ENCODE peak calls at places on chromosomes 6 and 20, in four cellular contexts. T is H1, E is K562, A is SK-N-SH. B is an unnamed sample.
A peak's percentile ranks its signal among the peaks of the same experiment; 100 is the strongest.

GRCh38 chr6:94424692-94425091 is 1005.3 kb upstream of the EPHA7 start:
- DNase-seq in A (no peak), E (no peak), T (no peak), B (no peak)

GRCh38 chr6:113774122-113774835 is 82.9 kb upstream of the MARCKS start:
- DNase-seq in E (no peak), A (no peak), T (no peak), B (no peak)

GRCh38 chr6:168132531-168133184 is 53.6 kb upstream of the FRMD1 start:
- DNase-seq in A (peak; percentile 72), T (peak; percentile 81), E (peak; percentile 39), B (peak; percentile 75)

GRCh38 chr20:13771853-13772453 is 12.8 kb downstream of the ESF1 start:
- DNase-seq in E (no peak), T (no peak), A (peak; percentile 50), B (no peak)

GRCh38 chr6:139448998-139449610 is 74.7 kb upstream of the CITED2 start:
- DNase-seq in T (no peak), E (peak; percentile 70), A (no peak), B (no peak)

GRCh38 chr6:33744001-33744848 is 2.5 kb downstream of the IP6K3 start:
- DNase-seq in T (peak; percentile 90), E (peak; percentile 84), A (peak; percentile 90), B (peak; percentile 84)

GRCh38 chr6:10347561-10348327 is 67.1 kb downstream of the TFAP2A start:
- DNase-seq in T (no peak), A (no peak), E (peak; percentile 76), B (no peak)

GRCh38 chr6:36694616-36695015 is 3.0 kb upstream of the RAB44 start:
- DNase-seq in A (no peak), E (no peak), T (no peak), B (no peak)

GRCh38 chr20:24572140-24572539 is 102.7 kb downstream of the SYNDIG1 start:
- DNase-seq in A (no peak), T (peak; percentile 33), E (no peak), B (no peak)

GRCh38 chr20:4119854-4120209 is 104.5 kb upstream of the RNF24 start:
- DNase-seq in A (no peak), T (no peak), E (no peak), B (no peak)

GRCh38 chr20:54062812-54063280 is 7.5 kb downstream of the BCAS1 start:
- DNase-seq in A (peak; percentile 66), T (no peak), E (peak; percentile 62), B (no peak)

GRCh38 chr6:89008299-89008698 is 44.9 kb upstream of the RNGTT start:
- DNase-seq in E (no peak), T (no peak), A (no peak), B (no peak)

GRCh38 chr6:31691564-31692108 is 10.8 kb upstream of the LY6G5C start:
- DNase-seq in E (peak; percentile 56), A (no peak), T (no peak), B (no peak)

GRCh38 chr6:33858804-33859203 is 55.0 kb upstream of the MLN start:
- DNase-seq in A (no peak), E (no peak), T (no peak), B (no peak)

GRCh38 chr6:87102296-87102695 is 7.4 kb upstream of the CGA start:
- DNase-seq in T (no peak), E (no peak), A (no peak), B (no peak)

GRCh38 chr6:26257272-26257671 is 107.7 kb upstream of the BTN3A2 start:
- DNase-seq in T (no peak), E (no peak), A (no peak), B (no peak)

GRCh38 chr6:113352029-113352801 is 504.9 kb upstream of the MARCKS start:
- DNase-seq in A (no peak), E (no peak), T (no peak), B (no peak)

GRCh38 chr6:70599187-70599586 is 32.5 kb downstream of the SDHAF4 start:
- DNase-seq in A (no peak), E (peak; percentile 19), T (no peak), B (no peak)

GRCh38 chr20:46063652-46064054 is 26.1 kb downstream of the NCOA5 start:
- DNase-seq in A (no peak), T (no peak), E (no peak), B (no peak)

GRCh38 chr6:104955927-104956662 is 812 bp upstream of the LIN28B start:
- DNase-seq in A (peak; percentile 62), T (peak; percentile 79), E (peak; percentile 94), B (peak; percentile 81)

GRCh38 chr6:168637853-168638252 is 196.9 kb downstream of the SMOC2 start:
- DNase-seq in E (no peak), T (no peak), A (no peak), B (no peak)

GRCh38 chr6:80183019-80183418 is 76.5 kb downstream of the BCKDHB start:
- DNase-seq in A (no peak), T (no peak), E (no peak), B (no peak)

GRCh38 chr6:138403324-138403800 is 661 bp upstream of the HEBP2 start:
- DNase-seq in E (peak; percentile 61), A (peak; percentile 65), T (peak; percentile 67), B (peak; percentile 45)

GRCh38 chr20:4135385-4136077 is 120.2 kb upstream of the RNF24 start:
- DNase-seq in T (no peak), E (peak; percentile 58), A (no peak), B (no peak)

GRCh38 chr20:17525650-17526049 is 5.5 kb downstream of the BFSP1 start:
- DNase-seq in A (peak; percentile 50), E (peak; percentile 28), T (no peak), B (peak; percentile 36)

GRCh38 chr6:104226798-104227444 is 632.8 kb downstream of the HACE1 start:
- DNase-seq in A (no peak), T (no peak), E (no peak), B (no peak)

GRCh38 chr6:162785632-162786242 is 58.0 kb downstream of the PACRG start:
- DNase-seq in E (no peak), T (no peak), A (no peak), B (no peak)

GRCh38 chr6:29665942-29666825 is 9.3 kb downstream of the MOG start:
- DNase-seq in E (no peak), A (no peak), T (no peak), B (no peak)

GRCh38 chr20:18359854-18360253 is 71.5 kb downstream of the ZNF133 start:
- DNase-seq in E (no peak), T (no peak), A (no peak), B (no peak)

GRCh38 chr6:20227350-20227749 is 15.1 kb upstream of the MBOAT1 start:
- DNase-seq in T (no peak), E (peak; percentile 48), A (no peak), B (no peak)

DNA sequence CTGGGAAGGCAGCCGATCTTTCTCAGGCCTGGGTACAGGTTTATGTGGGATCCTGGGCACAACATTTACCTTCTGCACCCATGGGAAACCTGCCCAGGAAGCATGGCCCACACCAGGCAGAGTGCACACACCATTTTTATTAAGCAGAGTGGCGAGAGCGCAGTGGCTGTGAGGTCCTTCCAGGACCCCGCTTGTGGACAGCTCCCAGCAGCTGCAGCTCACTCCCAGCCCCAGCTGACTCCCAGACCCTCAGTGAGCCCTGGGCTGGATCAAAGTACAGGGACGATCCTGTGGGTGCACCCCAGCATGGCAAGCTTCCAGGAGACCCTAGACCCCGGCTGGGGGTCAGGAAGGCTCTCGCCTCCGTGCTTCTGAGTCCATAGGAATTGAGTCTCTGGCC is 65.5 kb upstream of the SLCO4A1 start:
- DNase-seq in E (peak; percentile 25), T (no peak), A (no peak), B (peak; percentile 46)
- TF ChIP-seq TEAD4 in E (no peak), T (no peak), A (no peak), B (no peak)

DNA sequence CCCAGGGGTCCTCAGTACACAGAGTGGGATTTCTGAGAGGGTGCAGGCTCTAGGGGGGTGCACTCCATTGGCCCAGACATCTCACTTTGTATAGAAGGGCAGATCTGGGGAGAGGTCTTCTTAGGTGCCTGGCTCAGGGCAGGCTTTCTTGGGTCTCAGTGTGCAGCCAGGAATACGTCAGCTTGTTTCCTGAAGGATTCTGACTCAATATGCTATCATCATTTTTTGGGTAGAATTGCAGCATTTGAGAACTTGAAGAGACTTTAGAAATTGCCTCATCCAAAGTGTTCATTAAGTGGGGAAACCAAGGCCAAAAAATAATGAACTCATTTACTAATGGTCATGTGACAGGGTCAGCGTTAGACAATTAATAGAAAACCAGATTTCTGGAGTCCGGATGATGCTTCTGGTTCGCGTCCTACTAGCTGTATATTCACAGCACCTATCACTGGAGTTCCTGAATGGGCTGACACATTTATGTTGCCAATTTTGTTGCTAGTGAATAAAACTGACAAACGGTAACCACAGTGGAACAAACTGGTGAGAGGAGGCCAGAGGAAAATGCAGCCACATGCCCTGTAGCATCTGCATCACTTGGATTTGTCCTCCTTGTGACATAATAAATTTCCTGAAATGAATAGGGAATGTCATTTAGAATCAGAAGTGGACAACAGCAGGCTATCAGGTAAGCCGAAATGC is 238.9 kb downstream of the TBC1D7 start:
- DNase-seq in A (no peak), E (no peak), T (no peak), B (no peak)
- TF ChIP-seq TEAD4 in A (no peak), E (no peak), T (no peak), B (no peak)

GRCh38 chr6:56400273-56400672 is 152.9 kb upstream of the COL21A1 start:
- DNase-seq in E (no peak), T (no peak), A (no peak), B (no peak)

GRCh38 chr6:56401477-56402070 is 154.2 kb upstream of the COL21A1 start:
- DNase-seq in A (no peak), E (no peak), T (no peak), B (no peak)

GRCh38 chr6:56396435-56396834 is 149.1 kb upstream of the COL21A1 start:
- DNase-seq in T (no peak), E (no peak), A (no peak), B (no peak)

GRCh38 chr6:56399672-56400263 is 152.4 kb upstream of the COL21A1 start:
- DNase-seq in E (no peak), T (no peak), A (no peak), B (no peak)

GRCh38 chr6:56399250-56399671 is 151.9 kb upstream of the COL21A1 start:
- DNase-seq in T (no peak), A (no peak), E (no peak), B (no peak)
- TF ChIP-seq TEAD4 in T (no peak), A (no peak), E (no peak), B (no peak)

GRCh38 chr20:40249805-40250204 is 439.2 kb downstream of the MAFB start:
- DNase-seq in E (no peak), A (no peak), T (no peak), B (no peak)

GRCh38 chr20:40245829-40246228 is 443.2 kb downstream of the MAFB start:
- DNase-seq in E (no peak), T (no peak), A (no peak), B (no peak)

GRCh38 chr20:40255368-40255767 is 433.7 kb downstream of the MAFB start:
- DNase-seq in A (no peak), E (no peak), T (no peak), B (no peak)

GRCh38 chr20:40254023-40254772 is 434.8 kb downstream of the MAFB start:
- DNase-seq in E (no peak), T (no peak), A (no peak), B (no peak)

DNA sequence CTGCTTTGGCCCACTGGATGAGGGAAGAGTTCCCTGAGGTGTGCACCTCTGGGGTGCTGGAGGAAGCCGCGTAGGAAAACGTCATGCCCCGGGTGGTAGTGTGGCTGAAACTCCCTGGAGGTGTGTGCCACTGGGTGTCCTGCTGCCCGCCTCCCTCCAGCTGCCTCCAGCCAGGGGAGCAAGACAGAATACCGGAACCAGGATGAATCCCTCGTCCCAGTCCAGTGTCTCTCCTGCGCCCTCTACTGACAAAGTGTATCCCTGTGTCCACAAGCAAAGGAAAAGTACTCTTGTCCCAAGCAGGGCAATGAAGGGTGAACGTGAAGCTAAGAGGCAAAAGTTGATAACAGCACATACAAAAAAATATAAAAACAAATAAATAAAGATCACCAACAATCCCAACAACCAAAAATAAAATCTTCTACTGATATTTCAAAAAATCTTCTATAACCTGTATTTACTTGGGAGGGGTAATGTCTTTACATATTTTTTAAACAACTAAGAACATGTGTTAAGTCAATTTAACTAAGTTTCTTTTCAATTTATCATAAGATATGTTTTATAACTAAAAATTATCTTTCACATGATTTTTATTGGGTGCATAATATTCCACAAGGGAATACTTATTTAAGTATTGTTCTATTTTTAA is 437.6 kb downstream of the MAFB start:
- DNase-seq in A (peak; percentile 32), T (peak; percentile 76), E (peak; percentile 51), B (peak; percentile 71)
- TF ChIP-seq TEAD4 in A (no peak), T (no peak), E (no peak), B (no peak)